ENCODE peak calls at places on chromosomes 2 and 18, in five cellular contexts. W is epithelial cell of esophagus, D is spleen, L is posterior cingulate gyrus, H is NCI-H524. T is an unnamed sample.

GRCh38 chr2:191846787-191847620 is at the start of gene CAVIN2:
- DNase-seq in L (no peak), H (no peak), D (peak), W (peak), T (no peak)

GRCh38 chr2:98145070-98145469 is 58.1 kb downstream of the VWA3B start:
- DNase-seq in L (no peak), W (no peak), D (no peak), H (no peak), T (no peak)

GRCh38 chr2:240140920-240141319 is 462 bp upstream of the OTOS start:
- DNase-seq in L (peak), H (no peak), W (no peak), D (peak), T (no peak)

GRCh38 chr18:39596891-39597290 is 2031.3 kb upstream of the CELF4 start:
- DNase-seq in H (no peak), D (no peak), W (no peak), L (no peak), T (no peak)

GRCh38 chr2:182077451-182078142 is 91.9 kb downstream of the PPP1R1C start:
- DNase-seq in D (no peak), L (no peak), W (peak), H (peak), T (peak)

GRCh38 chr2:201084863-201085262 is 13.1 kb downstream of the NDUFB3 start:
- DNase-seq in L (no peak), H (no peak), W (no peak), D (no peak), T (no peak)

GRCh38 chr2:234488913-234489451 is 7.9 kb downstream of the ARL4C start:
- DNase-seq in H (no peak), L (no peak), D (peak), W (no peak), T (peak)

GRCh38 chr2:203037026-203037425 is 22.4 kb downstream of the NBEAL1 start:
- DNase-seq in H (no peak), D (no peak), L (no peak), W (no peak), T (no peak)

GRCh38 chr2:224658776-224659175 is 57.4 kb downstream of the CCDC195 start:
- DNase-seq in W (no peak), D (no peak), H (no peak), L (no peak), T (no peak)

GRCh38 chr2:236047886-236048540 is 120.2 kb downstream of the GBX2 start:
- DNase-seq in L (no peak), W (peak), D (no peak), H (no peak), T (no peak)

GRCh38 chr2:97718051-97718882 is 4.9 kb downstream of the ZAP70 start:
- DNase-seq in D (peak), H (no peak), W (no peak), L (no peak), T (peak)

GRCh38 chr18:13653746-13654455 is 72.5 kb downstream of the FAM210A start:
- DNase-seq in W (no peak), H (peak), L (no peak), D (no peak), T (no peak)

GRCh38 chr2:85468704-85469349 is 50.3 kb downstream of the SH2D6 start:
- DNase-seq in W (peak), L (no peak), D (peak), H (no peak), T (no peak)

GRCh38 chr18:61720496-61720895 is 172.3 kb downstream of the RNF152 start:
- DNase-seq in W (no peak), D (no peak), L (no peak), H (no peak), T (no peak)

GRCh38 chr2:171237754-171238505 is 77.2 kb upstream of the TLK1 start:
- DNase-seq in H (no peak), D (no peak), W (no peak), L (no peak), T (no peak)

GRCh38 chr2:238108423-238109201 is 8.5 kb downstream of the ESPNL start:
- DNase-seq in H (peak), L (no peak), W (no peak), D (peak), T (peak)

GRCh38 chr2:64760131-64760530 is 106.4 kb upstream of the SERTAD2 start:
- DNase-seq in D (no peak), W (no peak), H (no peak), L (no peak), T (no peak)

GRCh38 chr18:77065221-77065981 is 67.2 kb downstream of the MBP start:
- DNase-seq in W (peak), D (peak), L (no peak), H (no peak), T (peak)

GRCh38 chr18:55821219-55821618 is 233.2 kb upstream of the TCF4 start:
- DNase-seq in W (peak), L (no peak), H (no peak), D (no peak), T (no peak)

GRCh38 chr2:118013221-118013723 is 598 bp downstream of the CCDC93 start:
- DNase-seq in H (peak), L (peak), D (peak), W (peak), T (peak)

GRCh38 chr2:49770919-49771318 is 616.6 kb upstream of the FSHR start:
- DNase-seq in D (no peak), H (peak), L (peak), W (peak), T (no peak)

GRCh38 chr2:66305714-66306113 is 129.2 kb upstream of the MEIS1 start:
- DNase-seq in L (peak), D (no peak), W (peak), H (peak), T (no peak)

GRCh38 chr2:80073134-80073561 is 231.4 kb downstream of the LRRTM1 start:
- DNase-seq in L (peak), D (no peak), W (peak), H (peak), T (peak)

T was measured in MM.1S.